ENCODE peak calls at places on chromosomes 5 and 9, in seven cellular contexts. U is spleen, V is neuronal stem cell, I is cardiac fibroblast, Z is keratinocyte, K is aorta, E is HCT116. M is an unnamed sample.

GRCh38 chr5:141245250-141245717 is at the start of gene PCDHB15:
- DNase-seq in E (no peak), K (no peak), Z (no peak), V (peak), I (peak), U (no peak), M (no peak)

GRCh38 chr5:6372251-6373080 is 5.9 kb downstream of the MED10 start:
- DNase-seq in I (no peak), K (no peak), V (no peak), E (no peak), U (no peak), Z (no peak), M (no peak)

GRCh38 chr5:75885849-75886596 is 168.8 kb upstream of the POC5 start:
- DNase-seq in K (no peak), V (no peak), Z (no peak), U (peak), E (no peak), I (no peak), M (no peak)

GRCh38 chr5:763397-763796 is 21.1 kb downstream of the ZDHHC11B start:
- DNase-seq in E (no peak), Z (no peak), U (peak), K (peak), V (no peak), I (no peak), M (no peak)

GRCh38 chr5:116572375-116573278 is 2.0 kb downstream of the SEMA6A start:
- DNase-seq in U (peak), V (peak), E (no peak), K (peak), Z (no peak), I (peak), M (no peak)

GRCh38 chr5:111241696-111242095 is 17.5 kb downstream of the CAMK4 start:
- DNase-seq in U (no peak), E (no peak), V (no peak), Z (no peak), I (no peak), K (no peak), M (no peak)

GRCh38 chr5:147675168-147675567 is 107.4 kb downstream of the JAKMIP2 start:
- DNase-seq in K (no peak), I (no peak), U (no peak), V (no peak), Z (no peak), E (no peak), M (no peak)

GRCh38 chr9:96178153-96178552 is 123.8 kb downstream of the HSD17B3 start:
- DNase-seq in I (no peak), U (no peak), E (no peak), V (no peak), K (peak), Z (no peak), M (no peak)

GRCh38 chr9:36504154-36504550 is 68.5 kb upstream of the MELK start:
- DNase-seq in Z (no peak), K (no peak), I (no peak), V (no peak), E (no peak), U (no peak), M (no peak)

GRCh38 chr5:4050203-4050602 is 454.6 kb downstream of the IRX1 start:
- DNase-seq in K (no peak), Z (no peak), V (no peak), I (no peak), E (no peak), U (no peak), M (no peak)

GRCh38 chr9:17742065-17742464 is 163.2 kb downstream of the SH3GL2 start:
- DNase-seq in E (no peak), U (no peak), I (no peak), Z (no peak), V (peak), K (no peak), M (no peak)

GRCh38 chr9:129550199-129550839 is 70.6 kb downstream of the C9orf50 start:
- DNase-seq in Z (no peak), U (peak), K (peak), V (no peak), I (peak), E (no peak), M (no peak)

GRCh38 chr5:28164568-28164967 is 1126.2 kb upstream of the CDH9 start:
- DNase-seq in Z (no peak), K (no peak), E (no peak), V (no peak), I (no peak), U (no peak), M (no peak)

GRCh38 chr9:76394896-76395244 is 644 bp upstream of the RFK start:
- DNase-seq in Z (no peak), U (no peak), K (peak), E (peak), I (no peak), V (no peak), M (peak)

GRCh38 chr5:137633896-137634295 is 102.0 kb downstream of the KLHL3 start:
- DNase-seq in E (no peak), Z (no peak), U (no peak), K (no peak), V (no peak), I (no peak), M (no peak)

GRCh38 chr9:6687180-6687579 is 41.7 kb upstream of the GLDC start:
- DNase-seq in K (no peak), V (no peak), Z (no peak), U (no peak), E (no peak), I (no peak), M (no peak)

GRCh38 chr5:111699976-111700375 is 57.0 kb downstream of the NREP start:
- DNase-seq in E (no peak), V (no peak), U (no peak), Z (no peak), I (no peak), K (no peak), M (no peak)

GRCh38 chr5:68339921-68340321 is 124.4 kb downstream of the PIK3R1 start:
- DNase-seq in Z (no peak), V (no peak), U (no peak), I (peak), K (no peak), E (no peak), M (no peak)

GRCh38 chr5:130282044-130282443 is 377.8 kb downstream of the CHSY3 start:
- DNase-seq in Z (no peak), V (no peak), K (no peak), E (no peak), U (no peak), I (peak), M (no peak)

GRCh38 chr5:54743997-54744788 is 226.6 kb downstream of the SNX18 start:
- DNase-seq in V (no peak), K (no peak), U (peak), Z (peak), I (peak), E (no peak), M (peak)

GRCh38 chr9:20630241-20630943 is 8.1 kb upstream of the MLLT3 start:
- DNase-seq in I (no peak), V (no peak), K (no peak), E (no peak), U (no peak), Z (no peak), M (no peak)

GRCh38 chr9:127846451-127847154 is 7.9 kb downstream of the ENG start:
- DNase-seq in E (no peak), U (no peak), I (peak), V (no peak), Z (no peak), K (peak), M (no peak)

GRCh38 chr5:106174903-106175302 is 1495.8 kb downstream of the EFNA5 start:
- DNase-seq in V (no peak), I (no peak), U (no peak), Z (no peak), E (no peak), K (no peak), M (no peak)

DNA sequence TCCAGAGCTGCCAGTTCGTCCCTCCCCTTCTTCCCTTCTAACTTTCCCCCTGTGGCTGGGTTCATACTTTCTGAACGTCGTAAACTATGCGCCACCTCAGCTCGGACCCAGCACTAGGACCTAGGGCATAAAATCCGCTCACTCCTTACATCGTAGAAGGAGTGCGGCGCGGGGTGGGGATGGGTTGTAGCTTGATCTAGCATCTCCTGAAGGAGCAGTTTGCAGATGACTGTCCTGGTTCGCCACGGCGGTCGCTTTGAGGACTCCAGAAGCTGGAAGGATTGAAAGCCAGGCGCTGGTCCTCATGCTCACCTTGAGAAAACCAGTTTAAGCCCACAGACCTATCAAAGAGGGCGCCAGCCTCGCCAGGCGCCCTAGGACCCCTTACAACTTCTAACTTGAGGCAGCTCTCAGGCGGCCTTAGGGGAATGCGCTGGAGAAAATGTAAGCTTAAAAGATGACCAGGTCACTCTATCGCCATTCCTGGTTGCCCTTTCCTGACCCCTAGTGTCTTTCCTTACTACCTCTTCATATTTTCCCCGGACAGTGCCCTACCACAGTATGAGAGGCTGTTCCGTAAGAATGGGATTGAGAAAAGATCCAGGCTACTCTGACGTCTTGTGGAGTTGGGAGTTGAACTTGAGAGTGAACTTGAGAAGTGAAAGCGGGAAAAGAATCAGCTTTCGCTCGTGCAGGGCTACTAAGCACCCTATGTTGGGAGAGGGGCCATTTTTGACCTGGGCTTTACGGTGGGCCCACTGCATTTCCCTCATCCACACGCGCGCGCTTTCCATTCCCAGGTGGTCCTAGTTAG is 2.8 kb downstream of the RORB start:
- DNase-seq in V (peak), Z (no peak), I (no peak), U (peak), K (peak), E (no peak), M (no peak)
- H3K4me3 ChIP-seq in V (no peak), Z (no peak), I (peak), U (peak), K (peak), E (no peak), M (no peak)

DNA sequence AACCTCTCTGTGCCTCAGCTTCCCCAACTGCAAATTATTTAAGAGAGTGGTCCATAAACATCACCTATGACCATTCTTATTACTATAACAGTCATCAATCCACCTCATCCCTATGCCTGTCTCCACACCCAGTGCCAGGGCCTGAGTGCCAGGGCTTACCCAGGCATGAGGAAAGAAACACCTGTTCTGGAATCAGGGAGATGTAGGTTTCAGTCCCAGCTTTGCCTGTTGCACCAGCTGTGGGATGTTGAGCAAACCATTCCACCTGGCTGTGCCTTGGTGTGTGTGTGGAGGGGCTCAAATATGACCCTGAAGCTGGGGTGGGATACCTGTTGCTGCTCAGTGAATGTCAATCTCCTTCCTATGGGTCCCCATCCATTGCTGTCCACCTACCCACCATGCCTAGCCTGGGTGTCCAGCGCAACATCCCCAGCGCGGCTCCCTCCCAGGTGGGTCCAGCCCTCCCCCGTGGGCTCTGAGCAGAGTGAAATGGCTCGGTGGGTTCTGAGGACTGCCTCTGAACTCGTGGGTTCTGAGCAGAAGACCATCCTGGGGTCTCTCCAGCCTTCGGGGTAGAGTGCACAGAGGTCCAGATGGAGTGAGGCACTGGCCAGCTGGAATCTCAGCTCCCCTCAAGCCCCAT is 16.3 kb downstream of the AKNA start:
- DNase-seq in E (no peak), K (peak), U (no peak), I (no peak), Z (no peak), V (no peak), M (no peak)
- H3K4me3 ChIP-seq in E (no peak), K (no peak), U (peak), I (no peak), Z (no peak), V (no peak), M (peak)

DNA sequence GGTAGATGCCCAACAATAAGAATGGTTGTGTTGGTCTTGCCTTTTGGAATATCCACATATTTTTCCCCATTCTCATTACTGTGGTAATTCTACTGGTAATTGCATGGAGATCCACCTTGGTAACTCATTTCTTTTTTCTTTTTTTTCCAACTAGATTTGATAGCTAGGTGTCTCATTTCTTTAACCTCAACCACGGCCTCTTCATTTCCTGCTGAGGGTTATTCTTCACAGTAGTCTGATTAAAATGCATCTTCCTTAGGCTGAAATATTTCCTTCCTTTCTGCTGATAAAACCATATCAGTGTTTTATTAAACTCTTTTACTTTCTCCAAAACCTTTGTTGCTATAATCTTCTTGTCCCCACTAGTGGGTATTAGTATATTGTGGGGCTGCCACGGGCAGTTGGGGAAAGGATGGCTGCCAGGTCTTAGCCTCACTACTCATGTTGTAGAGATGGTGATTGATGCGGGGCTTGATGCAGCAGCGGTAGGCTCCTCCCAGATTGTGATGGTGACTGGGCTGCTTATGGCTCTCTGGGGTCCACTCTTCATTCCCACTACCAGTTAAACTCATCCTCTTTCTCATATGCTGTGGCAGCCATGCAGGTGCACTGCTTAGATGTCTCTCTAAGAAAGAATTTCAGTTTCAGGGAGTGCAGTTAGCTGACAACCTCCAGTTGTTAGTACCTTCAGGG is 35.9 kb downstream of the KIF2A start:
- DNase-seq in I (no peak), V (no peak), Z (no peak), K (no peak), E (no peak), U (no peak), M (peak)
- H3K4me3 ChIP-seq in I (no peak), V (no peak), Z (no peak), K (no peak), E (no peak), U (no peak), M (peak)

GRCh38 chr9:15135167-15135792 is 171.7 kb downstream of the TTC39B start:
- DNase-seq in I (peak), E (peak), U (no peak), K (no peak), Z (peak), V (peak), M (peak)
- H3K4me3 ChIP-seq in I (peak), E (no peak), U (no peak), K (no peak), Z (no peak), V (no peak), M (peak)